ENCODE peak calls at places on chromosomes 3 and 15, in five cellular contexts. Q is IMR-90, M is K562, B is GM12878, V is SK-N-SH. S is an unnamed sample.

GRCh38 chr3:17176757-17177156 is 292.0 kb downstream of the PLCL2 start:
- DNase-seq in Q (no peak), M (no peak), B (no peak), V (no peak), S (no peak)

GRCh38 chr3:68018275-68018674 is 363.9 kb upstream of the SUCLG2 start:
- DNase-seq in Q (no peak), M (no peak), B (no peak), V (no peak), S (no peak)

GRCh38 chr3:130323503-130323902 is 22.0 kb upstream of the COL6A5 start:
- DNase-seq in Q (no peak), M (no peak), B (no peak), V (no peak), S (no peak)

GRCh38 chr3:128412180-128413002 is 54.3 kb downstream of the DNAJB8 start:
- DNase-seq in Q (no peak), M (no peak), B (no peak), V (peak), S (no peak)

GRCh38 chr15:90268415-90268814 is 2.9 kb downstream of the NGRN start:
- DNase-seq in Q (no peak), M (no peak), B (no peak), V (no peak), S (no peak)

GRCh38 chr3:178875157-178875556 is 196.5 kb downstream of the ZMAT3 start:
- DNase-seq in Q (no peak), M (no peak), B (no peak), V (no peak), S (no peak)

GRCh38 chr3:184448321-184449160 is 68.7 kb downstream of the CHRD start:
- DNase-seq in Q (peak), M (no peak), B (no peak), V (no peak), S (no peak)

GRCh38 chr15:79440355-79440908 is 8.3 kb downstream of the MINAR1 start:
- DNase-seq in Q (no peak), M (no peak), B (no peak), V (no peak), S (no peak)

GRCh38 chr3:157128771-157129671 is 30.9 kb downstream of the CCNL1 start:
- DNase-seq in Q (peak), M (no peak), B (no peak), V (no peak), S (peak)

DNA sequence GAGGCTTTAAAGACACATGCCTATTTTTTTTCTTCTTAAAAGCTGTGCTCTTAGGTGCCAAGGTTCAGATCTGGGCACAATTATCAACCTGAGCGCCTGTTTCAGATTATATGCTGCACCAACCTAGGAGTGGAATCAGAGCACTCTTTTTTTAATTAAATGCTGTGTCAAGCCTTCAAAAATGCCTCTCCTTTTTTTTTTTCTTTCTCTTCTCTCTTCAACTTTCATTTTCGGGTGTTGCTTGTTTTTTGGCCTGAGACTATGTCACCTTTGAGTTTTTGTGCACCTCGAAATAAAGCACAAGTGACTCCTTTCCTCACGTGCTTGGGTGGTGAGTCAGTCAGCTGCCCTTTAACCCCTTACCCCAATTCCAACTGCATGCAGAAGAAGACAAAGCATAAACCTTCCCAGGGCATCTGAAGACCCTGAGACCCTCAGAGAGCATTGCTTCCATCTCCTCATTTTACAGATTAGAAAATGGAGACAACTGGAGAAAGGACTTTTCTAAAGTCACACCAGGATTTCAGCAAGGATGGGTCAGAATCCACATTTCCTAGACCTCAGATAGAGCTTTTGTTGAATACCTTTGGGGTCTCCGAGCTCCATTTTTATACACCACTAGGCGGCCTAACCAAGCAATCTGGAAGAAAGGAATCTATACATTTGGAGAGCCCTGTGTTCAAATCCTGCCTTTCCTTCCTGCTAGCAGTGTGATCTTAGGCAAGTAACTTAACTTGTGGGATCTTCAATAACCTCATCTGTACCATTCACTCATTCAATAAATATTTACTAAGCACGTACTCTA is 631 bp upstream of the PRICKLE2 start:
- DNase-seq in Q (peak), M (no peak), B (no peak), V (no peak), S (no peak)
- TF ChIP-seq MXI1 in Q (no peak), M (no peak), B (no peak), V (no peak), S (no peak)

DNA sequence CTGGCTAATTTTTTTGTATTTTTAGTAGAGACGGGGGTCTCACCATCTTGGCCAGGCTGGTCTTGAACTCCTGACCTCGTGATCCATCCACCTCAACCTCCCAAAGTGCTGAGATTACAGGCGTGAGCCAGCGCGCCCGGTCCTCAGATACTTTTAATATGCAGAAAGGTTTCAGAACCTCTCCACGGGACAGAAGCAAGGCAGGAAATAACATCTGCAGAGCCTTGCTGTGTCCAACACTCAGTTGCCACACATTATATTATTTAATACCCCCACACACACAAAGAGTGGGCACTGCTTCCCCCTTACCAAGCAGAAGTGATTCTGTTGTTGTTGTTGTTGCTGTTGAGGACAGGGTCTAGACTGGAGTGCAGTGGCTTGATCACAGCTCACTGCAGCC is 28.0 kb downstream of the OSBPL10 start:
- DNase-seq in Q (no peak), M (no peak), B (no peak), V (no peak), S (no peak)
- TF ChIP-seq MXI1 in Q (no peak), M (no peak), B (no peak), V (no peak), S (no peak)

GRCh38 chr3:99578339-99578970 is 59.9 kb upstream of the COL8A1 start:
- DNase-seq in Q (peak), M (no peak), B (no peak), V (no peak), S (no peak)

GRCh38 chr3:99577160-99577559 is 61.2 kb upstream of the COL8A1 start:
- DNase-seq in Q (peak), M (no peak), B (no peak), V (no peak), S (no peak)

GRCh38 chr3:99575683-99576082 is 62.7 kb upstream of the COL8A1 start:
- DNase-seq in Q (no peak), M (no peak), B (no peak), V (no peak), S (no peak)

GRCh38 chr3:99579965-99580364 is 58.4 kb upstream of the COL8A1 start:
- DNase-seq in Q (no peak), M (no peak), B (peak), V (no peak), S (no peak)

GRCh38 chr3:99579246-99579645 is 59.1 kb upstream of the COL8A1 start:
- DNase-seq in Q (peak), M (no peak), B (no peak), V (no peak), S (peak)
- TF ChIP-seq MXI1 in Q (no peak), M (no peak), B (no peak), V (no peak), S (no peak)

DNA sequence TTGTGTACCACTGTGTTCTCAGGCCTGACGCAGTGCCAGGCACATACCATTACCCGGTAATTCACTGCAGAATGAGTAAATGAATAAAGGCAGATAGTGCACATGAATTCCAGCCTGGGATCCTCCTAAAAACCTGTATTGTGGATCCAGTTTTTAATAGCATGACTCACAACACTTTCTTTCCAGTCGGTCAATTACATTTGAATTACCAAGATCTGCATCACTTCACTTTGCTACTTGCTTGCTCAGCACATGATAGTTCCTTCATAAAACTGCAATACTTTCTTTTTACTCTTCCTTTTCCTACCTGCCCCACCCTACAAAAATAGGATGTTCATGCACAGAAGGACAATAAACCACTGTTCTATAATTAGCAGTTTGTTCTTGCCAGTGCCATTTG is 553.8 kb downstream of the MAGI1 start:
- DNase-seq in Q (no peak), M (no peak), B (no peak), V (no peak), S (no peak)
- TF ChIP-seq MXI1 in Q (no peak), M (no peak), B (no peak), V (no peak), S (no peak)

DNA sequence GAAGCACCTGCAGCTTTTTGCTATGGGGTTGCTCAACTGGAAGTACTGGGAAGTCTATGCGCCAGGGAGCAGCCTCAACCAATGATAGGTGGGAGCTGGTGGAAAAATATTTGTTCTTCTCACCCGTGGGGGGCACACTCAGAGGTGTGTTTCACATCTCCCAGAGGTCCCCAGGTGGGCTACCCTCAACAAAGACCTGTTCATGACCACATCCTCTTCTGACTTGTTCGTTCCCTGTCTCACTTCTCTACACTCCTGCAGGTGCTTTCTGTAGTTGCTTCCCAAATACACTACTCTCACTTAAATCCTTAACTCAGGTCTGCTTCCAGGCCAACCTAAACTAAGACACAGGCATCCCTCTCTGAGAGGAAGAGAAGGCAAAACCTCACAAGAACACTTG is 3.7 kb downstream of the CAMP start:
- DNase-seq in Q (no peak), M (no peak), B (no peak), V (no peak), S (no peak)
- TF ChIP-seq MXI1 in Q (no peak), M (no peak), B (no peak), V (no peak), S (no peak)

GRCh38 chr3:50664959-50665602 is 9.6 kb upstream of the DOCK3 start:
- DNase-seq in Q (no peak), M (no peak), B (no peak), V (no peak), S (no peak)
- TF ChIP-seq MXI1 in Q (no peak), M (no peak), B (no peak), V (no peak), S (no peak)